ENCODE peak calls at places on chromosome X, in five cellular contexts. S is Karpas-422; I is foreskin keratinocyte; T is hepatocyte; E is CD4-positive, alpha-beta T cell. K is an unnamed sample.

GRCh38 chrX:39896951-39897740 is 200.6 kb downstream of the BCOR start:
- DNase-seq in S (no peak), I (peak), T (peak), E (no peak), K (peak)

GRCh38 chrX:107773206-107773605 is 2.4 kb downstream of the TSC22D3 start:
- DNase-seq in S (no peak), I (no peak), T (peak), E (no peak), K (no peak)

GRCh38 chrX:45517090-45517973 is 316.7 kb upstream of the DIPK2B start:
- DNase-seq in S (no peak), I (peak), T (no peak), E (no peak), K (peak)

GRCh38 chrX:41906515-41907165 is 16.7 kb downstream of the CASK start:
- DNase-seq in S (no peak), I (no peak), T (no peak), E (no peak), K (peak)

GRCh38 chrX:106341823-106342222 is 173.7 kb downstream of the PWWP3B start:
- DNase-seq in S (no peak), I (no peak), T (no peak), E (no peak), K (no peak)

GRCh38 chrX:94178145-94178790 is 504.3 kb downstream of the FAM133A start:
- DNase-seq in S (no peak), I (peak), T (peak), E (no peak), K (peak)

GRCh38 chrX:130575831-130576404 is 174.1 kb downstream of the RBMX2 start:
- DNase-seq in S (peak), I (no peak), T (peak), E (no peak), K (peak)

GRCh38 chrX:29432534-29432933 is 782.8 kb upstream of the MAGEB2 start:
- DNase-seq in S (no peak), I (no peak), T (no peak), E (no peak), K (peak)

GRCh38 chrX:40418413-40419195 is 162.2 kb upstream of the ATP6AP2 start:
- DNase-seq in S (no peak), I (no peak), T (no peak), E (no peak), K (peak)

GRCh38 chrX:85590638-85591037 is 211.2 kb upstream of the POF1B start:
- DNase-seq in S (no peak), I (peak), T (no peak), E (no peak), K (peak)

GRCh38 chrX:15475021-15475420 is 18.1 kb downstream of the PIR start:
- DNase-seq in S (no peak), I (peak), T (no peak), E (no peak), K (peak)

GRCh38 chrX:20143539-20143938 is 1.9 kb upstream of the EIF1AX start:
- DNase-seq in S (no peak), I (no peak), T (no peak), E (no peak), K (no peak)

GRCh38 chrX:2696698-2697215 is 5.7 kb downstream of the CD99 start:
- DNase-seq in S (peak), I (peak), T (no peak), E (peak), K (peak)

GRCh38 chrX:133475953-133476352 is 60.7 kb upstream of the GPC4 start:
- DNase-seq in S (no peak), I (no peak), T (no peak), E (no peak), K (no peak)

GRCh38 chrX:6667048-6667768 is 132.3 kb upstream of the VCX3A start:
- DNase-seq in S (peak), I (no peak), T (no peak), E (no peak), K (no peak)

GRCh38 chrX:44223150-44223549 is 120.3 kb downstream of the EFHC2 start:
- DNase-seq in S (no peak), I (peak), T (no peak), E (no peak), K (peak)

GRCh38 chrX:14697453-14697852 is 168.1 kb downstream of the GLRA2 start:
- DNase-seq in S (peak), I (no peak), T (peak), E (no peak), K (peak)

GRCh38 chrX:140091276-140091886 is 126.1 kb upstream of the CXorf66 start:
- DNase-seq in S (no peak), I (no peak), T (peak), E (peak), K (peak)

GRCh38 chrX:46152756-46153155 is 392.5 kb downstream of the ZNF674 start:
- DNase-seq in S (no peak), I (no peak), T (no peak), E (no peak), K (no peak)

GRCh38 chrX:139388234-139388633 is 142.3 kb upstream of the F9 start:
- DNase-seq in S (no peak), I (no peak), T (no peak), E (no peak), K (no peak)

GRCh38 chrX:24216827-24217226 is 67.3 kb downstream of the ZFX start:
- DNase-seq in S (no peak), I (no peak), T (no peak), E (no peak), K (no peak)

GRCh38 chrX:68354869-68355628 is 78.2 kb downstream of the OPHN1 start:
- DNase-seq in S (no peak), I (no peak), T (no peak), E (no peak), K (no peak)

GRCh38 chrX:38052096-38052495 is 45.7 kb downstream of the SYTL5 start:
- DNase-seq in S (no peak), I (peak), T (no peak), E (no peak), K (peak)

GRCh38 chrX:110915120-110915519 is 119.5 kb upstream of the CHRDL1 start:
- DNase-seq in S (no peak), I (no peak), T (peak), E (no peak), K (peak)

GRCh38 chrX:103215037-103215767 is at the start of gene BEX4:
- DNase-seq in S (no peak), I (no peak), T (peak), E (peak), K (peak)

GRCh38 chrX:17597836-17598434 is 139.4 kb upstream of the SCML1 start:
- DNase-seq in S (no peak), I (no peak), T (peak), E (no peak), K (no peak)

GRCh38 chrX:106649523-106650428 is 38.0 kb downstream of the RADX start:
- DNase-seq in S (no peak), I (no peak), T (no peak), E (no peak), K (no peak)

GRCh38 chrX:39456894-39457600 is 640.7 kb downstream of the BCOR start:
- DNase-seq in S (no peak), I (no peak), T (peak), E (no peak), K (no peak)

GRCh38 chrX:110569506-110569905 is 210.9 kb downstream of the RTL9 start:
- DNase-seq in S (no peak), I (no peak), T (no peak), E (no peak), K (no peak)

GRCh38 chrX:13851996-13852695 is 35.3 kb upstream of the GPM6B start:
- DNase-seq in S (peak), I (no peak), T (no peak), E (no peak), K (no peak)

GRCh38 chrX:39946822-39947221 is 150.9 kb downstream of the BCOR start:
- DNase-seq in S (no peak), I (no peak), T (no peak), E (no peak), K (no peak)

GRCh38 chrX:73214366-73215094 is at the start of gene NAP1L2:
- DNase-seq in S (no peak), I (peak), T (peak), E (peak), K (no peak)

GRCh38 chrX:6223516-6223915 is 5.2 kb downstream of the NLGN4X start:
- DNase-seq in S (peak), I (no peak), T (no peak), E (no peak), K (no peak)

GRCh38 chrX:33726281-33727160 is 405.6 kb downstream of the FAM47A start:
- DNase-seq in S (no peak), I (no peak), T (peak), E (no peak), K (no peak)

GRCh38 chrX:69531031-69531755 is 27.1 kb downstream of the NALF2 start:
- DNase-seq in S (no peak), I (no peak), T (no peak), E (no peak), K (no peak)

GRCh38 chrX:132216806-132217202 is 2.4 kb downstream of the RAP2C start:
- DNase-seq in S (peak), I (peak), T (peak), E (no peak), K (no peak)

GRCh38 chrX:74534569-74535038 is 79.8 kb downstream of the RLIM start:
- DNase-seq in S (no peak), I (peak), T (no peak), E (no peak), K (no peak)

GRCh38 chrX:3076416-3076991 is 35.2 kb downstream of the ARSF start:
- DNase-seq in S (no peak), I (no peak), T (no peak), E (no peak), K (no peak)

GRCh38 chrX:13658602-13659001 is 5.7 kb downstream of the TCEANC start:
- DNase-seq in S (peak), I (no peak), T (peak), E (no peak), K (peak)

GRCh38 chrX:40151211-40152172 is 53.7 kb upstream of the BCOR start:
- DNase-seq in S (no peak), I (no peak), T (peak), E (no peak), K (no peak)

DNA sequence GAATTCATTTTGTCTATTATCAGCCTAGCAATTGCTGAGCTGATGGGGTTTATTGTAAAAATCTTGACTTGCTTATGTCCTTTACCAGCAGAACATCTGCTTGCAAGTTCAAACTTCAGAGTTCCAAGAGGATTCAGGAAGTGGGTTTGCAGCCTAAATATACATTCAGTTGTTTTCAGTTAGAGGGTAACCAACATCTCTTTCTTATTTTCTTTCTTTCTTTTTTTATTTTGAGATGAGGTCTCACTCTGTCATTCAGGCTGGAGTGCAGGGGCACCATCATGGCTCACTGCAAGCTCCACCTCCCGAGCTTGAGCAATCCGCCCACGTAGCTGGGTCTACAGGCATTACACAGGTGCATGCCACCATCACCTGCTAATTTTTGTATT is 31.4 kb upstream of the FHL1 start:
- DNase-seq in S (no peak), I (no peak), T (no peak), E (no peak), K (no peak)
- H3K27ac ChIP-seq in S (no peak), I (no peak), T (no peak), E (no peak), K (no peak)

DNA sequence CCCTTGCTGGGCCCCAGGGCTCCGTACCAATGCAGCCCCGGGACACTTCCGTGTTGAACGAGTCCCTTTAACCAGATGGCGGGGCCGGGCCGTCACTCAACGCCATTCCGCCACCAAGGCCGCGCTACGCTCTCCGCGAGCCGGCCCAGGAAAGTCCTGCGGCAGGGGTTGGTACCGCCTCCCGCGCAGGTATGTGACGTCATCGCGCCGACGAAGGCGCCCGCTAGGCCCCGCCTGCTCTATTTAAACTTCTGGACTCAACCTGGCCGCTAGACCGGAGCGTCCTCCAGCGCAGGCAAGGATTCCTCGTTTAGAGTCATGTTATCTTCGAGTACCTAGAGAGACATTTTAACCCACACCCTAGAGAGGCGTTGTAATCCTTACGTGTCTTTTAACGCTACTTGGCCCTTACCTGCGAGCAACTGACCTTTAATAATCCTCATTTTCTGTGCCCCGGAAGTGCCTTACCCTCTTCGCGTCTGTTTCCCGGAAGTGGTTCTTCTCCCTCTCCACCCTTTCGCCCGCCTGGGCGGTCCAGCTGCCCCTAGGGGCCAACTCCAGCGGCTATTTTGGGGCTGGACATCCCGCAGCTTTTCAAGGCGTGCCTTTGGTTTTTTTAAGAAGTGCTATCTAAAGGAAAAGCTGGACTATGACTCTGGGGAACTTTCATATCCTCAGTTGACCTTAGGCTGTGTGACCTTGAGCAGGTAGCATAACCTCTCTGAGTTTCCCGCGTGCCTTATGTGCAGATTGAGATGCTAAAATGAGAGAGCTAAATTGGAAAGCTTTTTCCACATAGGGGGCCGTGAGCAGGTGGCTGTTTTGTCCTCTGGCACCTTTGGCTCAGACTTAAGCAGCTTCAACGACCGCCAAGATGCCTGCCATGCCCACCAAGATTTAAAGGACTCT is at the start of gene PNPLA4:
- DNase-seq in S (peak), I (peak), T (peak), E (peak), K (peak)
- H3K27ac ChIP-seq in S (peak), I (peak), T (peak), E (peak), K (peak)

GRCh38 chrX:155070663-155070974 is 317 bp downstream of the CMC4 start:
- DNase-seq in S (no peak), I (no peak), T (no peak), E (no peak), K (no peak)
- H3K27ac ChIP-seq in S (peak), I (peak), T (peak), E (peak), K (peak)

GRCh38 chrX:153595859-153596857 is 2.8 kb downstream of the CCNQ start:
- DNase-seq in S (peak), I (no peak), T (no peak), E (no peak), K (no peak)

GRCh38 chrX:153592966-153593688 is 5.8 kb downstream of the CCNQ start:
- DNase-seq in S (no peak), I (no peak), T (no peak), E (no peak), K (no peak)

GRCh38 chrX:153595387-153595786 is 3.6 kb downstream of the CCNQ start:
- DNase-seq in S (no peak), I (no peak), T (no peak), E (no peak), K (no peak)

GRCh38 chrX:153592091-153592833 is 6.7 kb downstream of the CCNQ start:
- DNase-seq in S (no peak), I (no peak), T (no peak), E (no peak), K (no peak)

GRCh38 chrX:153593811-153594500 is 5.0 kb downstream of the CCNQ start:
- DNase-seq in S (no peak), I (no peak), T (no peak), E (no peak), K (no peak)
- H3K27ac ChIP-seq in S (no peak), I (no peak), T (no peak), E (no peak), K (no peak)

GRCh38 chrX:72124540-72125201 is 7.0 kb downstream of the RTL5 start:
- DNase-seq in S (no peak), I (no peak), T (no peak), E (no peak), K (no peak)
- H3K27ac ChIP-seq in S (no peak), I (no peak), T (no peak), E (no peak), K (no peak)

DNA sequence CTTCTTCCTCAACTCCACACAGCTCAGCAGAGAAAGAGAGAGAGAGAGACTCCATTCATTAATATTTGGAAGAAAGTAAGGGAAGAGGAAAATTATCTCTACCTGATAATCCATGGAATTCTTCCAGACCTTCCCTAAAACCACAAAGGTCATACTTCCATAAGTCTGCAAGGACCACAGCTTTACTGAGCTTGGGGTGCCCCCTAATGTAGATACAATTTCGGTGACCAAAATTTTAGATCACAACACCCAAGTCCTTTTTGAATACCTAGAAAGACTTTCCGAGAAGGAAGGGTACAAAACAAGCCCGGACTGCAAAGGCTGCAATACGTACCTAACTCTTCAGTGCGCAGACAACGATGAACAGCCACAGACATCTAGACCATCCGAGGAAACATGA is 523.9 kb downstream of the GLUD2 start:
- DNase-seq in S (no peak), I (no peak), T (no peak), E (no peak), K (no peak)
- H3K27ac ChIP-seq in S (no peak), I (no peak), T (no peak), E (no peak), K (no peak)

GRCh38 chrX:1536712-1537030 is 314 bp downstream of the P2RY8 start:
- DNase-seq in S (no peak), I (no peak), T (no peak), E (no peak), K (no peak)

GRCh38 chrX:1535241-1536041 is 1.5 kb downstream of the P2RY8 start:
- DNase-seq in S (peak), I (no peak), T (no peak), E (peak), K (no peak)

GRCh38 chrX:1534321-1535168 is 2.4 kb downstream of the P2RY8 start:
- DNase-seq in S (peak), I (no peak), T (no peak), E (peak), K (no peak)

GRCh38 chrX:1533083-1533482 is 3.9 kb downstream of the P2RY8 start:
- DNase-seq in S (peak), I (no peak), T (no peak), E (no peak), K (no peak)

DNA sequence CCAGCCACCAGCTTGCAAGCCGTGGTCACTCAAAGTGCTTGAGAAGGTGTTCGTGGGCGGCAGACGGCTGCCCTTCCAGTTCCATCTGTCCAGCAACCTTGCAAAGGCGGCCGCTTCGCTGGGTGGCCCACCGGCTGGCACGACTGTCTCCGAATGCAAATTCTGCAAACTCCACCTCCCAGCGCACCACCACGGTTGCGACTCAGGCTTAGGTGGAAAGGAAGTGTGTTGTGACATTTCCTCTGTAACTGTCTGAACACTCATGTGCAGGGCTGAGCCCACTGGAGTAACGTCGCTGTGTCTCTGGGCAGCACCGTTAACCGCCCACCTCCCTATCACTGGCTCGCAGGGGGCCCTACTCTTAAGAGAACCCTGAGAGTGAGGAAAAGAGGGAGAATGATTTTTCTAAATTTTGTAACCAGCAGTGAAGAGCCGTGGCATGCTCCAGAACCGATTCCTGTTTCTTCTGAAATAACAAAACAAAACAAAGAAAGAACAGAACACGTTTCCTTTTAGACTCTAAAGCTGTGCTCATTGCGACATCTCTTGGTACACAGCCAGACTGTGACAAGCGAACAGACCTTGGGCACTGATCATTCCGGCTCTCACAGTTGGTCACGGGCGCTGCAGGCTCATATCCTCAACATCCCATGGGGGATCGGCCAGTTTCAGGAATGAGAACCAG is at the start of gene P2RY8:
- DNase-seq in S (peak), I (no peak), T (peak), E (peak), K (no peak)
- H3K27ac ChIP-seq in S (peak), I (no peak), T (no peak), E (peak), K (no peak)

DNA sequence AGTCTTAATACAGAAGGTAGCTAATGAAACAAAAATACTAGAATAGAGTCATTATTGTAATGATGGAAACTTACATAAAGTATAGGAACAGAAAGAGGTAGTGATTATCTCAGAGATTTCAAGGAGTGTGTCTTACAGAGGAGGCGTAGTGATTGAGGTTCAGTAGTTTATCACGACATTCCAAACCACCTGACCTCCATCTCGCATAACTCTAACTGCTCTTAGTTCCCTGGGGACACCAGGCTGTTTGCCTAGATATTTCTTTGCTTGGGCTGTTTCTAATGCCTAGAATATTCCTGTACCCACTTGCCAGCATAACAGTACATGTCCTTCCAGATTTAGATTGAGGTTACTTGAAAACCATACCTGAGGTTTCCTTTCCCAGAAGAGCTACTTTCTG is 29.1 kb downstream of the STAG2 start:
- DNase-seq in S (no peak), I (no peak), T (no peak), E (no peak), K (no peak)
- H3K27ac ChIP-seq in S (no peak), I (no peak), T (no peak), E (no peak), K (no peak)